ENCODE peak calls at places on chromosomes 2 and 18, in four cellular contexts. U is AG10803, A is COR-L47, N is heart left ventricle. G is an unnamed sample.

GRCh38 chr2:66495788-66496640 is 61.1 kb downstream of the MEIS1 start:
- DNase-seq in U (peak), A (peak), N (peak), G (peak)

GRCh38 chr2:164066095-164066494 is 330.3 kb upstream of the FIGN start:
- DNase-seq in U (no peak), A (peak), N (no peak), G (no peak)

GRCh38 chr2:31277621-31278020 is 43.7 kb downstream of the EHD3 start:
- DNase-seq in U (no peak), N (no peak), A (no peak), G (no peak)

GRCh38 chr18:23701017-23701416 is 11.8 kb downstream of the LAMA3 start:
- DNase-seq in U (no peak), N (no peak), A (no peak), G (no peak)

GRCh38 chr2:234259440-234259839 is 208.9 kb downstream of the SPP2 start:
- DNase-seq in U (no peak), N (no peak), A (no peak), G (no peak)

GRCh38 chr18:44599409-44599808 is 81.3 kb upstream of the SETBP1 start:
- DNase-seq in U (peak), A (no peak), N (peak), G (peak)

GRCh38 chr2:196601430-196602306 is 37.8 kb upstream of the CCDC150 start:
- DNase-seq in N (peak), U (peak), A (no peak), G (no peak)

GRCh38 chr2:100754951-100755350 is 65.0 kb upstream of the NPAS2 start:
- DNase-seq in A (no peak), N (no peak), U (peak), G (no peak)

GRCh38 chr18:61602836-61603235 is 269.6 kb downstream of the CDH20 start:
- DNase-seq in U (peak), N (no peak), A (no peak), G (no peak)

GRCh38 chr18:48385595-48385994 is 23.6 kb downstream of the ZBTB7C start:
- DNase-seq in N (no peak), U (no peak), A (no peak), G (no peak)

GRCh38 chr2:104004818-104005217 is 849.1 kb upstream of the POU3F3 start:
- DNase-seq in N (no peak), U (no peak), A (no peak), G (no peak)

GRCh38 chr2:109331081-109331480 is 202.1 kb downstream of the SH3RF3 start:
- DNase-seq in A (no peak), U (no peak), N (no peak), G (no peak)